ENCODE peak calls at places on chromosomes 11 and 22, in ten cellular contexts. W is GM23248, Z is right lobe of liver, U is mesendoderm, E is mesenchymal stem cell, T is lung, K is SK-N-SH, P is body of pancreas, C is adrenal gland, Y is PC-3. N is an unnamed sample.

GRCh38 chr22:40838486-40838885 is 18.0 kb downstream of the ST13 start:
- DNase-seq in W (no peak), Z (no peak), U (no peak), E (no peak), T (no peak), K (no peak), P (no peak), C (no peak), Y (no peak), N (no peak)

GRCh38 chr11:57313071-57313787 is 11.5 kb downstream of the TNKS1BP1 start:
- DNase-seq in W (no peak), Z (peak; percentile 69), U (no peak), E (no peak), T (no peak), K (no peak), P (no peak), C (no peak), Y (no peak), N (no peak)

GRCh38 chr11:120581317-120581716 is 69.8 kb downstream of the GRIK4 start:
- DNase-seq in W (no peak), Z (no peak), U (no peak), E (peak; percentile 4), T (no peak), K (no peak), P (no peak), C (no peak), Y (no peak), N (no peak)

GRCh38 chr11:60164550-60165075 is 18.3 kb downstream of the MS4A6A start:
- DNase-seq in W (no peak), Z (no peak), U (no peak), E (no peak), T (no peak), K (no peak), P (no peak), C (no peak), Y (peak; percentile 62), N (no peak)

GRCh38 chr11:30815619-30816018 is 229.5 kb upstream of the MPPED2 start:
- DNase-seq in W (no peak), Z (no peak), U (no peak), E (no peak), T (no peak), K (no peak), P (no peak), C (no peak), Y (no peak), N (no peak)

GRCh38 chr11:9573775-9574555 is 495 bp downstream of the WEE1 start:
- DNase-seq in W (peak; percentile 52), Z (peak; percentile 48), U (no peak), E (no peak), T (peak; percentile 38), K (peak; percentile 66), P (peak; percentile 20), C (peak; percentile 26), Y (no peak), N (no peak)

GRCh38 chr11:73130181-73130580 is 11.9 kb downstream of the FCHSD2 start:
- DNase-seq in W (no peak), Z (no peak), U (no peak), E (no peak), T (no peak), K (no peak), P (no peak), C (no peak), Y (no peak), N (no peak)

GRCh38 chr11:74221816-74222215 is 50.7 kb downstream of the PPME1 start:
- DNase-seq in W (no peak), Z (no peak), U (no peak), E (no peak), T (no peak), K (no peak), P (no peak), C (no peak), Y (no peak), N (no peak)

GRCh38 chr22:40329021-40329456 is 17.3 kb upstream of the ADSL start:
- DNase-seq in W (no peak), Z (no peak), U (no peak), E (no peak), T (no peak), K (no peak), P (no peak), C (no peak), Y (no peak), N (no peak)

GRCh38 chr11:89441606-89442005 is 49.6 kb downstream of the NOX4 start:
- DNase-seq in W (no peak), Z (no peak), U (no peak), E (no peak), T (no peak), K (no peak), P (no peak), C (no peak), Y (no peak), N (no peak)

GRCh38 chr11:70481625-70482528 is 83.5 kb downstream of the CTTN start:
- DNase-seq in W (peak; percentile 71), Z (peak; percentile 84), U (no peak), E (peak; percentile 21), T (peak; percentile 60), K (no peak), P (no peak), C (peak; percentile 95), Y (peak; percentile 94), N (no peak)

GRCh38 chr11:2527621-2528291 is 82.9 kb downstream of the KCNQ1 start:
- DNase-seq in W (no peak), Z (peak; percentile 41), U (no peak), E (no peak), T (no peak), K (no peak), P (no peak), C (peak; percentile 15), Y (no peak), N (peak; percentile 1)

GRCh38 chr11:92406472-92406871 is 181.9 kb downstream of the FAT3 start:
- DNase-seq in W (no peak), Z (no peak), U (no peak), E (no peak), T (no peak), K (no peak), P (no peak), C (no peak), Y (no peak), N (no peak)

GRCh38 chr11:108494182-108494581 is 4.0 kb downstream of the POGLUT3 start:
- DNase-seq in W (no peak), Z (no peak), U (no peak), E (no peak), T (no peak), K (no peak), P (no peak), C (no peak), Y (no peak), N (no peak)

GRCh38 chr11:8839957-8840945 is 70.7 kb upstream of the AKIP1 start:
- DNase-seq in W (peak; percentile 25), Z (no peak), U (peak; percentile 65), E (peak; percentile 92), T (peak; percentile 43), K (no peak), P (peak; percentile 69), C (peak; percentile 38), Y (peak; percentile 27), N (no peak)

GRCh38 chr11:2165571-2165970 is 4.6 kb upstream of the INS start:
- DNase-seq in W (no peak), Z (no peak), U (no peak), E (no peak), T (no peak), K (no peak), P (no peak), C (no peak), Y (no peak), N (no peak)

GRCh38 chr11:76823481-76824028 is 37.2 kb upstream of the ACER3 start:
- DNase-seq in W (peak; percentile 81), Z (no peak), U (peak; percentile 93), E (peak; percentile 82), T (no peak), K (no peak), P (peak; percentile 36), C (no peak), Y (peak; percentile 99), N (peak; percentile 66)

DNA sequence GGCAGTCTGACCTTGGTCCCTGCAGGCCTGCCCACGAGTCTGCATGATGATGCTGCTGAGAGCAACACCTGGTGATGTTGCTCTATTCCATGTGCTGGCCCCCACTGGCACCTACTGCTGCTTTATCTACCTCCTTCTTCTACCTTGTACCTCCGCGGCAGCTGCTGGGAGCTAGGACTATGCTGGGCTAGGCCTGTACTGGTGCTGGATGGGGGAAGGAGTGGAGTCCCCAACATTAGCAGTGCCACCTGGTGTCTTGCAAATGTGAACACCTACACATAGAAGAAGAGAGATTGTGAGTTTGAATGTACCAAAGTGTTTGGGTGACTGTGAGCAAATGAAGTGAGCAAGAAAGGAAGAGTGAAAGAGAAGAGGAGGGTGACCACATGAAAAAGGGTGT is 30.5 kb downstream of the PTPN5 start:
- DNase-seq in W (no peak), Z (no peak), U (no peak), E (no peak), T (no peak), K (no peak), P (no peak), C (no peak), Y (no peak), N (no peak)
- H3K4me3 ChIP-seq in W (no peak overlapping the region), Z (no peak overlapping the region), U (no peak overlapping the region), E (no peak overlapping the region), T (no peak overlapping the region), K (no peak overlapping the region), P (no peak overlapping the region), C (no peak overlapping the region), Y (no peak overlapping the region), N (no peak overlapping the region)

GRCh38 chr11:64755681-64756361 is 4.0 kb downstream of the PYGM start:
- DNase-seq in W (no peak), Z (no peak), U (no peak), E (no peak), T (no peak), K (peak; percentile 15), P (no peak), C (no peak), Y (no peak), N (no peak)
- H3K4me1 ChIP-seq in W (no peaks in the 10 kb centered on the region), Z (no peaks in the 10 kb centered on the region), U (peaks cover 4% of the 10 kb centered on the region), E (peaks cover 26% of the 10 kb centered on the region), T (peaks cover 12% of the 10 kb centered on the region), K (no peaks in the 10 kb centered on the region), P (no peaks in the 10 kb centered on the region), C (no peaks in the 10 kb centered on the region), Y (no peaks in the 10 kb centered on the region), N (peaks cover 8% of the 10 kb centered on the region)

GRCh38 chr11:114796954-114797721 is 118.8 kb downstream of the NXPE2 start:
- DNase-seq in W (no peak), Z (no peak), U (no peak), E (peak; percentile 13), T (no peak), K (no peak), P (no peak), C (peak; percentile 20), Y (peak; percentile 8), N (no peak)
- H3K36me3 ChIP-seq in W (no peaks in the 10 kb centered on the region), Z (no peaks in the 10 kb centered on the region), U (no peaks in the 10 kb centered on the region), E (no peaks in the 10 kb centered on the region), T (no peaks in the 10 kb centered on the region), K (no peaks in the 10 kb centered on the region), P (no peaks in the 10 kb centered on the region), C (no peaks in the 10 kb centered on the region), Y (no peaks in the 10 kb centered on the region), N (no peaks in the 10 kb centered on the region)

DNA sequence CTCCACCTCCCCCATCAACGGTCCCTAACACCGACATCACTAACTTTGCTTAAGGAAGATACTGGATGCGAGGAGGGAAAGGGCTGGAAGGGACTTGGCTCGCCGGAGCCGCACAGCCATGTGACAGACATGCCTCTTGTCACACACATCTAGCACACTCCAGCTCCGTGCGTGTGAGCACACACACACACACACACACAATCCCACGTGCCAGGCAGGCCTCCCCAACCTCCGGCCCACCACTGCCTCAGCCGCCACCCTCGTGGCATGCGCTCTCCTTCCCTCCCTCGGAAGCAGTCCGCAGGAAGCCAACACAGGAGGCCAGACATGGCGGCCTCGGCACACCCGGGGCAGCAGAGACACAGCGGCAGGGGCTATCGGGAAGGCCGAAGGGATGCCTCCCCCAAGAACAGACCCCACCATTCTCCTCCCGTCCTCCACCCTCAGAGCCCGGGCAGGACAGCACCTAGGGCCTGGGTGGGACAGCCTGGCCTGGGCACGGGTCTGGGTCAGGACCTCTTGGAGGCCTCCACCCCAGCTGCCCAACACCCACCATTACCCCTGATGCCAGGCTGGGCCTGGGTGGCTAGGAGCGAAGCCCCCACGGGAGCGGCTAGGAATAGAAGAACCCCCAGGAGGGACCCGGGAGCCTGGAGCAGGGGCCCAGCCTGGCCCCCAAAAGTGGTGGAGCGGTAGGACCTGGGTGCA is 1.0 kb downstream of the MFNG start:
- DNase-seq in W (no peak), Z (no peak), U (no peak), E (no peak), T (no peak), K (no peak), P (peak; percentile 35), C (no peak), Y (no peak), N (no peak)
- H3K4me3 ChIP-seq in W (no peak overlapping the region), Z (peak overlapping the region; percentile 35), U (no peak overlapping the region), E (no peak overlapping the region), T (peak overlapping the region; percentile 40), K (no peak overlapping the region), P (no peak overlapping the region), C (no peak overlapping the region), Y (no peak overlapping the region), N (no peak overlapping the region)